ENCODE peak calls at places on chromosome 15, in seven cellular contexts. Q, Y, V, H, D, N and J are unnamed samples.

GRCh38 chr15:42737529-42738328 is 801 bp upstream of the CDAN1 start:
- DNase-seq in Q (no peak), Y (no peak), V (no peak), H (no peak), D (no peak), N (no peak), J (no peak)

GRCh38 chr15:101501703-101502373 is 12.3 kb upstream of the PCSK6 start:
- DNase-seq in Q (no peak), Y (peak; percentile 93), V (peak; percentile 34), H (peak; percentile 73), D (peak; percentile 67), N (peak; percentile 18), J (no peak)

GRCh38 chr15:69475769-69476358 is 23.2 kb downstream of the RPLP1 start:
- DNase-seq in Q (no peak), Y (peak; percentile 82), V (peak; percentile 21), H (peak; percentile 53), D (peak; percentile 87), N (peak; percentile 59), J (peak; percentile 85)

GRCh38 chr15:74173545-74174215 is at the start of gene ISLR:
- DNase-seq in Q (no peak), Y (no peak), V (no peak), H (no peak), D (peak; percentile 72), N (no peak), J (peak; percentile 18)

GRCh38 chr15:28929200-28929599 is 43.4 kb downstream of the APBA2 start:
- DNase-seq in Q (no peak), Y (no peak), V (no peak), H (no peak), D (no peak), N (no peak), J (no peak)

GRCh38 chr15:91263632-91264477 is 163.8 kb downstream of the SV2B start:
- DNase-seq in Q (no peak), Y (no peak), V (no peak), H (no peak), D (peak; percentile 87), N (no peak), J (peak; percentile 19)

GRCh38 chr15:34341922-34342736 is 807 bp downstream of the NOP10 start:
- DNase-seq in Q (no peak), Y (no peak), V (no peak), H (no peak), D (no peak), N (no peak), J (no peak)

GRCh38 chr15:38129531-38130199 is 123.0 kb upstream of the SPRED1 start:
- DNase-seq in Q (peak; percentile 0), Y (no peak), V (peak; percentile 14), H (peak; percentile 75), D (peak; percentile 66), N (no peak), J (no peak)

GRCh38 chr15:82533801-82534200 is 6.5 kb downstream of the RPS17 start:
- DNase-seq in Q (no peak), Y (no peak), V (no peak), H (no peak), D (no peak), N (no peak), J (no peak)

GRCh38 chr15:75209289-75209676 is 7.6 kb downstream of the C15orf39 start:
- DNase-seq in Q (no peak), Y (no peak), V (no peak), H (no peak), D (no peak), N (no peak), J (no peak)

GRCh38 chr15:51697150-51697549 is 15.8 kb downstream of the SCG3 start:
- DNase-seq in Q (no peak), Y (no peak), V (no peak), H (no peak), D (no peak), N (no peak), J (no peak)

GRCh38 chr15:77493324-77493907 is 72.7 kb downstream of the HMG20A start:
- DNase-seq in Q (no peak), Y (no peak), V (no peak), H (no peak), D (no peak), N (no peak), J (no peak)

GRCh38 chr15:81254277-81255265 is 57.9 kb downstream of the IL16 start:
- DNase-seq in Q (no peak), Y (no peak), V (no peak), H (no peak), D (no peak), N (no peak), J (no peak)

GRCh38 chr15:76342382-76343201 is 6.0 kb downstream of the ISL2 start:
- DNase-seq in Q (no peak), Y (no peak), V (no peak), H (no peak), D (no peak), N (no peak), J (no peak)

GRCh38 chr15:36152961-36153360 is 426.5 kb upstream of the CDIN1 start:
- DNase-seq in Q (no peak), Y (no peak), V (no peak), H (no peak), D (no peak), N (no peak), J (no peak)

GRCh38 chr15:33125883-33126535 is 68.5 kb downstream of the FMN1 start:
- DNase-seq in Q (no peak), Y (no peak), V (no peak), H (no peak), D (no peak), N (no peak), J (no peak)

GRCh38 chr15:72511536-72511935 is 37.4 kb downstream of the ARIH1 start:
- DNase-seq in Q (no peak), Y (no peak), V (no peak), H (no peak), D (no peak), N (no peak), J (no peak)

GRCh38 chr15:79431636-79432344 is at the start of gene MINAR1:
- DNase-seq in Q (no peak), Y (peak; percentile 68), V (no peak), H (no peak), D (no peak), N (no peak), J (no peak)

GRCh38 chr15:37101634-37102314 is 1.4 kb upstream of the MEIS2 start:
- DNase-seq in Q (no peak), Y (peak; percentile 34), V (no peak), H (peak; percentile 76), D (peak; percentile 80), N (no peak), J (peak; percentile 57)

GRCh38 chr15:39304201-39304841 is 276.6 kb upstream of the THBS1 start:
- DNase-seq in Q (no peak), Y (no peak), V (no peak), H (no peak), D (no peak), N (no peak), J (no peak)

GRCh38 chr15:39625451-39625850 is 44.6 kb downstream of the THBS1 start:
- DNase-seq in Q (no peak), Y (no peak), V (no peak), H (peak; percentile 3), D (no peak), N (no peak), J (no peak)

GRCh38 chr15:73081321-73081958 is 29.2 kb downstream of the NEO1 start:
- DNase-seq in Q (no peak), Y (peak; percentile 16), V (no peak), H (peak; percentile 20), D (no peak), N (no peak), J (no peak)

GRCh38 chr15:57313134-57313483 is 63.2 kb upstream of the CGNL1 start:
- DNase-seq in Q (no peak), Y (no peak), V (no peak), H (no peak), D (no peak), N (no peak), J (no peak)

GRCh38 chr15:60993008-60993407 is 236.1 kb downstream of the RORA start:
- DNase-seq in Q (no peak), Y (no peak), V (no peak), H (no peak), D (no peak), N (no peak), J (no peak)

GRCh38 chr15:81411056-81411455 is 37.0 kb upstream of the TMC3 start:
- DNase-seq in Q (no peak), Y (no peak), V (no peak), H (no peak), D (no peak), N (no peak), J (no peak)

GRCh38 chr15:42130246-42130986 is 26.0 kb downstream of the PLA2G4F start:
- DNase-seq in Q (no peak), Y (no peak), V (no peak), H (no peak), D (no peak), N (no peak), J (no peak)

GRCh38 chr15:49521802-49522201 is 98.8 kb downstream of the FGF7 start:
- DNase-seq in Q (no peak), Y (peak; percentile 4), V (no peak), H (no peak), D (no peak), N (no peak), J (no peak)

GRCh38 chr15:79969175-79969574 is 1.8 kb downstream of the BCL2A1 start:
- DNase-seq in Q (no peak), Y (no peak), V (no peak), H (no peak), D (no peak), N (no peak), J (no peak)